ENCODE peak calls at places on chromosomes 11 and 22, in nine cellular contexts. Z is stimulated activated CD4-positive, alpha-beta T cell treated with anti-CD3 and anti-CD28 coated beads, Interleukin-12 subunit alpha, Interleukin-12 subunit beta, amount 100 ng/mL, for 48 hours; G is body of pancreas; L is stromal cell of bone marrow; R is AG04450; H is PC-3; T is left lobe of liver; F is mucosa of descending colon; E is NCI-H187. D is an unnamed sample.

GRCh38 chr22:44752285-44753188 is at the start of gene ARHGAP8:
- DNase-seq in Z (no peak), G (peak; percentile 67), L (no peak), R (no peak), H (peak; percentile 43), T (no peak), F (peak; percentile 72), E (no peak), D (no peak)

GRCh38 chr22:46750861-46751260 is 11.6 kb upstream of the TBC1D22A start:
- DNase-seq in Z (no peak), G (no peak), L (no peak), R (no peak), H (no peak), T (peak; percentile 76), F (peak; percentile 89), E (no peak), D (no peak)

GRCh38 chr11:86061483-86061882 is 7.4 kb downstream of the PICALM start:
- DNase-seq in Z (no peak), G (no peak), L (no peak), R (no peak), H (no peak), T (no peak), F (no peak), E (no peak), D (no peak)

GRCh38 chr22:24445481-24446290 is 18.3 kb downstream of the ADORA2A start:
- DNase-seq in Z (no peak), G (no peak), L (no peak), R (no peak), H (no peak), T (no peak), F (no peak), E (no peak), D (no peak)

GRCh38 chr22:17118342-17118741 is 2.8 kb downstream of the TMEM121B start:
- DNase-seq in Z (no peak), G (no peak), L (no peak), R (no peak), H (no peak), T (no peak), F (no peak), E (no peak), D (no peak)

GRCh38 chr11:1460994-1461805 is 25.4 kb downstream of the MOB2 start:
- DNase-seq in Z (no peak), G (no peak), L (no peak), R (no peak), H (no peak), T (no peak), F (no peak), E (no peak), D (no peak)

GRCh38 chr11:15119826-15120225 is 5.1 kb downstream of the INSC start:
- DNase-seq in Z (no peak), G (no peak), L (no peak), R (no peak), H (peak; percentile 43), T (no peak), F (no peak), E (no peak), D (no peak)

GRCh38 chr11:95831198-95831883 is 41.0 kb downstream of the CEP57 start:
- DNase-seq in Z (no peak), G (no peak), L (peak; percentile 13), R (peak; percentile 85), H (peak; percentile 77), T (no peak), F (no peak), E (no peak), D (no peak)

GRCh38 chr11:103581680-103582265 is 454.7 kb upstream of the DDI1 start:
- DNase-seq in Z (no peak), G (no peak), L (no peak), R (no peak), H (no peak), T (no peak), F (no peak), E (no peak), D (no peak)

GRCh38 chr11:60280412-60280811 is at the start of gene MS4A4A:
- DNase-seq in Z (no peak), G (no peak), L (no peak), R (no peak), H (no peak), T (no peak), F (no peak), E (no peak), D (peak; percentile 87)

GRCh38 chr11:15248749-15249148 is 134.0 kb downstream of the INSC start:
- DNase-seq in Z (no peak), G (no peak), L (no peak), R (no peak), H (no peak), T (no peak), F (no peak), E (no peak), D (no peak)

GRCh38 chr11:68948948-68949347 is 31.8 kb downstream of the MRGPRD start:
- DNase-seq in Z (no peak), G (no peak), L (no peak), R (no peak), H (no peak), T (no peak), F (no peak), E (no peak), D (no peak)

GRCh38 chr11:106137758-106138157 is 60.3 kb downstream of the AASDHPPT start:
- DNase-seq in Z (no peak), G (no peak), L (no peak), R (no peak), H (no peak), T (no peak), F (no peak), E (no peak), D (no peak)

GRCh38 chr22:37228106-37229011 is 15.7 kb downstream of the RAC2 start:
- DNase-seq in Z (no peak), G (no peak), L (no peak), R (no peak), H (peak; percentile 73), T (no peak), F (peak; percentile 73), E (no peak), D (no peak)